ENCODE peak calls at places on chromosomes 3 and 15, in five cellular contexts. W is glutamatergic neuron, P is AG04450, D is gastrocnemius medialis, T is GM12865. F is an unnamed sample.

GRCh38 chr3:55203486-55204010 is 275.7 kb upstream of the LRTM1 start:
- DNase-seq in W (no peak), P (no peak), D (no peak), T (no peak), F (no peak)

GRCh38 chr15:101207867-101208288 is 44.0 kb downstream of the CHSY1 start:
- DNase-seq in W (no peak), P (no peak), D (peak), T (no peak), F (no peak)

GRCh38 chr3:42572278-42572677 is 9.5 kb downstream of the SEC22C start:
- DNase-seq in W (peak), P (no peak), D (no peak), T (peak), F (peak)

GRCh38 chr3:23836536-23837230 is 30.9 kb downstream of the UBE2E1 start:
- DNase-seq in W (no peak), P (no peak), D (no peak), T (no peak), F (no peak)

GRCh38 chr3:48715179-48715800 is 1.7 kb downstream of the IP6K2 start:
- DNase-seq in W (no peak), P (no peak), D (peak), T (no peak), F (no peak)

GRCh38 chr3:122519693-122520092 is 5.0 kb upstream of the KPNA1 start:
- DNase-seq in W (no peak), P (no peak), D (no peak), T (no peak), F (no peak)

GRCh38 chr3:111531446-111531845 is 10.6 kb upstream of the CD96 start:
- DNase-seq in W (no peak), P (no peak), D (no peak), T (no peak), F (no peak)

GRCh38 chr3:126418661-126419131 is 24.0 kb downstream of the CFAP100 start:
- DNase-seq in W (no peak), P (no peak), D (no peak), T (no peak), F (no peak)

GRCh38 chr15:56739964-56740640 is 6.8 kb upstream of the ZNF280D start:
- DNase-seq in W (no peak), P (no peak), D (no peak), T (peak), F (no peak)

GRCh38 chr3:179655236-179655635 is 2.4 kb downstream of the USP13 start:
- DNase-seq in W (no peak), P (no peak), D (no peak), T (no peak), F (no peak)

GRCh38 chr15:75696303-75696657 is 16.4 kb downstream of the CSPG4 start:
- DNase-seq in W (no peak), P (no peak), D (no peak), T (peak), F (peak)

GRCh38 chr3:49371946-49372345 is 13.8 kb upstream of the GPX1 start:
- DNase-seq in W (no peak), P (no peak), D (no peak), T (no peak), F (no peak)

GRCh38 chr15:66558271-66558670 is 7.5 kb downstream of the LCTL start:
- DNase-seq in W (no peak), P (no peak), D (no peak), T (no peak), F (no peak)

GRCh38 chr3:4986175-4986610 is 7.0 kb downstream of the BHLHE40 start:
- DNase-seq in W (no peak), P (no peak), D (no peak), T (no peak), F (no peak)

GRCh38 chr3:170429050-170429449 is 10.4 kb downstream of the CLDN11 start:
- DNase-seq in W (no peak), P (no peak), D (no peak), T (peak), F (no peak)

GRCh38 chr3:33639889-33640288 is 78.2 kb downstream of the CLASP2 start:
- DNase-seq in W (no peak), P (no peak), D (no peak), T (no peak), F (no peak)

GRCh38 chr3:72995337-72995736 is 1.3 kb upstream of the PPP4R2 start:
- DNase-seq in W (no peak), P (no peak), D (peak), T (no peak), F (no peak)

GRCh38 chr3:72997421-72997961 is 880 bp downstream of the PPP4R2 start:
- DNase-seq in W (no peak), P (no peak), D (no peak), T (peak), F (peak)

GRCh38 chr3:72998489-72998888 is 1.9 kb downstream of the PPP4R2 start:
- DNase-seq in W (no peak), P (no peak), D (no peak), T (no peak), F (peak)

GRCh38 chr3:72996121-72996472 is 514 bp upstream of the PPP4R2 start:
- DNase-seq in W (no peak), P (no peak), D (no peak), T (no peak), F (no peak)

GRCh38 chr3:72996473-72997333 is at the start of gene PPP4R2:
- DNase-seq in W (peak), P (peak), D (peak), T (peak), F (peak)
- TF ChIP-seq CTCF in W (no peak), P (no peak), D (no peak), T (no peak), F (peak)

GRCh38 chr15:41494922-41495735 is 1.5 kb downstream of the ITPKA start:
- DNase-seq in W (no peak), P (no peak), D (no peak), T (peak), F (peak)
- TF ChIP-seq CTCF in W (no peak), P (no peak), D (no peak), T (no peak), F (peak)

GRCh38 chr3:52054689-52055511 is 1.5 kb downstream of the DUSP7 start:
- DNase-seq in W (peak), P (no peak), D (no peak), T (no peak), F (no peak)
- TF ChIP-seq CTCF in W (no peak), P (peak), D (peak), T (no peak), F (peak)

GRCh38 chr3:80770106-80771079 is 991.1 kb downstream of the GBE1 start:
- DNase-seq in W (peak), P (no peak), D (no peak), T (no peak), F (no peak)

GRCh38 chr3:80769683-80770082 is 991.8 kb downstream of the GBE1 start:
- DNase-seq in W (peak), P (no peak), D (no peak), T (no peak), F (no peak)

GRCh38 chr3:80771085-80771484 is 990.4 kb downstream of the GBE1 start:
- DNase-seq in W (no peak), P (no peak), D (no peak), T (no peak), F (no peak)

DNA sequence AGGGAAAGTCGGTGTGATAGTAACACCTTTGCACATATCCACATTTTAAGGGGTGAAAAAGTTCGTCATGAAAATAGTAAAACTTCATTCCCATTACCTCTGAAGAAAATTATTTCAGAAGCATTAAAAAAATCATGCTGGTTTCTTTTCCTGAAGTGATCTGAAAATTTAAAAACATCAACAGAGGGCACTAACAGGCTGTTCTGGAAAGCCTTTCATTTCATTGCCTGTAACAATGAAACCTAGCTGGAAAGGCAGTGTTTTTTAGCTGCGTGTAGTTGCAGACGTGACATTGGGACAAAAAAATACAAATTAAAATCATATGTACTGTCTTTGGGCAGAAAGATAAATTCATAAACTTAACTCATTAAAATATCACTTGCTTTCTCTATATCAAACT is 993.8 kb downstream of the GBE1 start:
- DNase-seq in W (no peak), P (no peak), D (no peak), T (no peak), F (no peak)
- TF ChIP-seq CTCF in W (no peak), P (no peak), D (no peak), T (no peak), F (no peak)

DNA sequence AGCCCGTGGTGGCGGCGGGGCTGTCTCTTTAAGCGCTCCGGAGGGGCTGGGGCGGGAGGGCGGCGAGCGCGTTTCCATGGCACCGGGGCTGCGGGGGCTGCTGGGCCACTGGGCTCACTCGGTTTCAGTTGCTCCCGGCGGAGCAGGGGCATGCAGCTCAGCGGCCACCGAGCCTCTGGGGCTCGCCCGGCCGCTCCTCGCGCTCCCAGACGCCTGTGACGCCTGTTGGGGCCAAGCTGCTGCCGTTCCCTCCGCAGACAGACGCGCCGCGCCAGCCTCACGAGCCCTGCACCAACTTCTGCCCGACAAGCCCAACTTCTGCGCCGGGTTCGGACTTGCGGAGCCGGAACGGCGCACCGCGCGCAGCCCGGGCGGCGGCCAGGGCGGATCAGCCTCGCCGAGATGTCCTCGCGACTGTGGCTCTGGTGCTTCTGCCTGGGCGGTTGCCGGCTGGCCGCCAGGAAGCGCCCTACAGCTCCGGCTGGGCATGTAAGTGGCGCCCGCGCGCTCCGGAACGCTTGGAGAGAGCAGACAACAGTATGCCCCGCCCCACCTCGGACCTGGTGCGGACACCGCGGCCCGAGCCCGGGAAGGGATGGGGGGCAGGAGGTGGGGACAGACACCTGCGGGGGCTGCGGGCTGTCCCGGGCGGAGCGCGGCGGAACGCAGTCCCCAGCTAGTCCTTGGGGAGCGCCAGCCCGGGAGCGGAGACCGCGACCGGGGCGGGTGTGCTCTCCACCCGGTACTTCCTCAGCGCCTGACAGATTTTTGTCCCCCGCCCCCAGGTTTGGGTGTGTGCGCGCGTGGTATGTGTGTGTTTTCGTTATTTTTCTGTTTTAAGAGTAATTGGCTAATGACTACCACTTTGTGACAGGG is 154.1 kb upstream of the GOLIM4 start:
- DNase-seq in W (peak), P (peak), D (peak), T (peak), F (peak)
- TF ChIP-seq CTCF in W (peak), P (peak), D (no peak), T (peak), F (peak)

GRCh38 chr3:141385386-141386079 is 17.2 kb downstream of the ZBTB38 start:
- DNase-seq in W (no peak), P (no peak), D (no peak), T (peak), F (no peak)

GRCh38 chr3:141383555-141384129 is 15.3 kb downstream of the ZBTB38 start:
- DNase-seq in W (no peak), P (no peak), D (no peak), T (peak), F (no peak)

GRCh38 chr3:141384575-141384974 is 16.3 kb downstream of the ZBTB38 start:
- DNase-seq in W (no peak), P (no peak), D (no peak), T (peak), F (no peak)

GRCh38 chr3:141382571-141382970 is 14.3 kb downstream of the ZBTB38 start:
- DNase-seq in W (no peak), P (no peak), D (no peak), T (no peak), F (no peak)

GRCh38 chr3:141384157-141384556 is 15.9 kb downstream of the ZBTB38 start:
- DNase-seq in W (no peak), P (no peak), D (no peak), T (peak), F (no peak)
- TF ChIP-seq CTCF in W (no peak), P (no peak), D (no peak), T (no peak), F (no peak)

GRCh38 chr3:185988080-185988815 is 50.4 kb upstream of the TRA2B start:
- DNase-seq in W (no peak), P (no peak), D (no peak), T (peak), F (no peak)
- TF ChIP-seq CTCF in W (no peak), P (peak), D (no peak), T (no peak), F (no peak)

GRCh38 chr3:132803889-132804288 is 81.7 kb upstream of the NPHP3 start:
- DNase-seq in W (no peak), P (no peak), D (no peak), T (no peak), F (no peak)
- TF ChIP-seq CTCF in W (no peak), P (no peak), D (no peak), T (no peak), F (no peak)